ENCODE peak calls at places on chromosome 2, in four cellular contexts. I is right cardiac atrium, Q is AG04450, E is breast epithelium. N is an unnamed sample.

GRCh38 chr2:106540886-106541285 is 53.7 kb downstream of the CD8B2 start:
- DNase-seq in I (no peak), Q (no peak), E (no peak), N (no peak)

GRCh38 chr2:83378921-83379320 is 1080.2 kb downstream of the SUCLG1 start:
- DNase-seq in I (no peak), Q (no peak), E (no peak), N (no peak)

GRCh38 chr2:127651987-127652550 is 6.1 kb downstream of the GPR17 start:
- DNase-seq in I (peak; percentile 98), Q (no peak), E (no peak), N (peak; percentile 49)

GRCh38 chr2:191610749-191611148 is 67.2 kb upstream of the NABP1 start:
- DNase-seq in I (no peak), Q (no peak), E (no peak), N (no peak)

GRCh38 chr2:128642801-128643200 is 324.1 kb upstream of the HS6ST1 start:
- DNase-seq in I (no peak), Q (no peak), E (peak; percentile 2), N (no peak)

GRCh38 chr2:156021326-156022040 is 311.0 kb downstream of the NR4A2 start:
- DNase-seq in I (no peak), Q (no peak), E (no peak), N (no peak)

GRCh38 chr2:2806711-2807110 is 475.6 kb upstream of the MYT1L start:
- DNase-seq in I (no peak), Q (no peak), E (no peak), N (no peak)

GRCh38 chr2:104687147-104687546 is 166.8 kb upstream of the POU3F3 start:
- DNase-seq in I (no peak), Q (no peak), E (no peak), N (no peak)

GRCh38 chr2:54107455-54107764 is 8.0 kb upstream of the ACYP2 start:
- DNase-seq in I (no peak), Q (no peak), E (no peak), N (no peak)

GRCh38 chr2:128497461-128497860 is 178.8 kb upstream of the HS6ST1 start:
- DNase-seq in I (no peak), Q (no peak), E (no peak), N (no peak)

GRCh38 chr2:214201892-214202291 is 209.0 kb upstream of the VWC2L start:
- DNase-seq in I (no peak), Q (no peak), E (no peak), N (no peak)

GRCh38 chr2:71952572-71953188 is 195.0 kb downstream of the CYP26B1 start:
- DNase-seq in I (no peak), Q (no peak), E (no peak), N (no peak)

GRCh38 chr2:11243512-11243911 is 88.2 kb downstream of the SLC66A3 start:
- DNase-seq in I (no peak), Q (no peak), E (no peak), N (no peak)

GRCh38 chr2:225056330-225057073 is 14.2 kb upstream of the DOCK10 start:
- DNase-seq in I (no peak), Q (no peak), E (no peak), N (no peak)

GRCh38 chr2:70995227-70995729 is 605 bp upstream of the TEX261 start:
- DNase-seq in I (no peak), Q (no peak), E (no peak), N (no peak)

GRCh38 chr2:174035117-174035516 is 69.9 kb upstream of the SP3 start:
- DNase-seq in I (no peak), Q (no peak), E (no peak), N (no peak)

GRCh38 chr2:238942941-238943715 is 95.2 kb downstream of the TWIST2 start:
- DNase-seq in I (no peak), Q (no peak), E (no peak), N (no peak)

GRCh38 chr2:86031151-86031550 is 74.5 kb downstream of the POLR1A start:
- DNase-seq in I (no peak), Q (no peak), E (no peak), N (no peak)

GRCh38 chr2:62657752-62658151 is 47.8 kb upstream of the EHBP1 start:
- DNase-seq in I (no peak), Q (no peak), E (no peak), N (no peak)

GRCh38 chr2:218605438-218605837 is 2.3 kb upstream of the PLCD4 start:
- DNase-seq in I (no peak), Q (peak; percentile 34), E (no peak), N (no peak)

GRCh38 chr2:27977623-27978312 is 87.2 kb downstream of the BABAM2 start:
- DNase-seq in I (no peak), Q (peak; percentile 80), E (no peak), N (no peak)

DNA sequence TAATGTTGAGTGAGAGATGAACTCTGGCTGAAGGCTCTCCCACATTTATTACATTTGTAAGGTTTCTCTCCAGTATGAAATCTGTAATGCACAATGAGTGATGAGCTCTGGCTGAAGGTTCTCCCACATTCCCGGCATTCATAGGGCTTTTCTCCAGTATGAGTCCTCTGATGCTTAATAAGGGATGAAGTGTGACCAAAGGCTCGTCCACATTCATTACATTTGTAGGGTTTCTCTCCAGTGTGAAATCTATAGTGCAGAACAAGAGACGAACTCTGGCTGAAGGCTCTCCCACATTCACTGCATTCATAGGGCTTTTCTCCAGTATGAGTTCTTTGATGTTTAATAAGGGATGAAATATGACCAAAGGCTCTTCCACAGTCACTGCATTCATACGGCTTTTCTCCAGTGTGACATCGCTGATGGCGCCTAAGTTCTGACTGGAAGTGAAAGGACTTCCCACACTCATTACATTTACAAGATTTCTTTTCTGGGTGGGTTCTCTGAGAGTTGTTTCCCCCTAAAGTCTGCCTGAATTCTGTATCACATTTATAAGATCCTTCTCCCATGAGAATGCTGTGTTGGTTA is 10.2 kb downstream of the ZNF514 start:
- DNase-seq in I (no peak), Q (no peak), E (no peak), N (no peak)
- H3K9me3 ChIP-seq in I (peaks cover 24% of the 10 kb centered on the region), Q (peaks cover 71% of the 10 kb centered on the region), E (peaks cover 79% of the 10 kb centered on the region), N (peaks cover 86% of the 10 kb centered on the region)

GRCh38 chr2:201322772-201323171 is 34.4 kb downstream of the FLACC1 start:
- DNase-seq in I (no peak), Q (no peak), E (no peak), N (no peak)

GRCh38 chr2:201320257-201320656 is 36.9 kb downstream of the FLACC1 start:
- DNase-seq in I (no peak), Q (no peak), E (no peak), N (no peak)

GRCh38 chr2:201319511-201319910 is 37.6 kb downstream of the FLACC1 start:
- DNase-seq in I (no peak), Q (no peak), E (no peak), N (no peak)

DNA sequence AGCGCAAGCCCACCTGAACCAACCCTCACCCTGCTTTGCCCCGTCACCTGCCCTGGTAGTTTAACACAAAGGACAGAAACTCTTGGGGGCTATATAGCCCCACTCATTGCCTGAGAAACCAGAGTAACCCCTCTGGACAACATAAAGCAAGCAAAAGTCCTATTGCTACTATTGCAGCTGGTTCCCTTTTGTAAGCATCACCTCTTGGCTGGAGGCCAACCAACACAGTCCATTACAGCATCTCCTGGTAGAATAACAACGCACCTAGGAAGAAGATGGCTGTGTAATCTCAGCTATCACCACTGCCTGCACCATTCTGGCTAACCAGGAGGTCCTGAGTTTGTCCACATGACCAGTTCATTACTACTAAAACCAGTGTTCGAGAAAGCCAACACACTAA is 36.4 kb downstream of the FLACC1 start:
- DNase-seq in I (no peak), Q (no peak), E (no peak), N (no peak)
- H3K9me3 ChIP-seq in I (no peaks in the 10 kb centered on the region), Q (peaks cover 8% of the 10 kb centered on the region), E (peaks cover 20% of the 10 kb centered on the region), N (peaks cover 24% of the 10 kb centered on the region)

DNA sequence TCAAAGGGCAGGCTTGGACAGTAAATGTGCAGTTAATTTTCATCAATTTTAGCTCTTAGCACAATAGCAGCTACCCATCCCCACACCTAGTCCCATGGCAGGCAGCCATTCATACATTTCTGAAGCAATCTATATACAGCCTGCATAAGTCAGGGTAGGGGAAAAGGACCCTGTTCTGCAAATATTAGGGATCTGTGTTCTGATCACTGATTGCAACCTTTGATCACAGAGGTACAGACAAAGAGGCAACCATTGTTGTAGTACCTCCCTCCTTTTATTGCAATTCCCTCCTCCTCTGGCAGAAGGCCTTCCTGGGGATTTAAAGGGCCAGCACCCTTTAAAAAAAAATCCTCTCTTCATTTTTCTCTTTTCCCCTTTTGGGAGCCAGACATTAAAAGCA is 58.3 kb downstream of the KANSL1L start:
- DNase-seq in I (no peak), Q (no peak), E (no peak), N (no peak)
- H3K9me3 ChIP-seq in I (no peaks in the 10 kb centered on the region), Q (no peaks in the 10 kb centered on the region), E (peaks cover 6% of the 10 kb centered on the region), N (peaks cover 19% of the 10 kb centered on the region)

GRCh38 chr2:84717302-84717701 is 163.6 kb downstream of the TRABD2A start:
- DNase-seq in I (no peak), Q (no peak), E (no peak), N (no peak)

GRCh38 chr2:84711651-84712050 is 169.2 kb downstream of the TRABD2A start:
- DNase-seq in I (no peak), Q (no peak), E (no peak), N (no peak)

GRCh38 chr2:84716564-84716963 is 164.3 kb downstream of the TRABD2A start:
- DNase-seq in I (no peak), Q (no peak), E (no peak), N (no peak)

GRCh38 chr2:84708442-84708841 is 172.4 kb downstream of the TRABD2A start:
- DNase-seq in I (no peak), Q (no peak), E (no peak), N (no peak)

DNA sequence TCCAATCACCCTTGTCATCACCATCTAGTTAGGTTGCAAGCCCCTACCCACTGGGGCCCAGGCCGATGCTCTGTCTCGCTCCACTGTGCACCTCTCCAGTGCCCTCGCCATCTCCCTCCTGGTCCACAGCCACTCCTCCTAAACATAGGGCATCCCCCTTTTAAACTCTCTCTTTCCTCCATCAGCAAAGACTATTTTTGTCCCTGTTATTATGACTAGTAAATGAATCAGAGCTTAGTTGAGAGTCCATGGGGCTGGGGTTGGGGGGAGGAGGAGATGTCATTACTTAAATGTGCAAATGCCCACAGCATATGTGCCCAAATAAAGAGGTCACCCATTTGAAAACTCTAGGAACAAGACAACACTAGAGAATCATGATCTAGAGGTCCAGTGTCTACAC is 167.4 kb downstream of the TRABD2A start:
- DNase-seq in I (no peak), Q (no peak), E (no peak), N (no peak)
- H3K9me3 ChIP-seq in I (no peaks in the 10 kb centered on the region), Q (no peaks in the 10 kb centered on the region), E (no peaks in the 10 kb centered on the region), N (no peaks in the 10 kb centered on the region)

N was measured in lower lobe of right lung.